ENCODE peak calls at places on chromosomes 13 and 19, in six cellular contexts. S, G, C, E, X and R are unnamed samples.
A peak's percentile ranks its signal among the peaks of the same experiment; 100 is the strongest.

GRCh38 chr13:43095771-43096719 is 72.7 kb downstream of the DNAJC15 start:
- DNase-seq in S (no peak), G (no peak), C (no peak), E (no peak), X (no peak), R (no peak)

GRCh38 chr13:30159446-30159839 is 147.9 kb downstream of the KATNAL1 start:
- DNase-seq in S (peak; percentile 81), G (no peak), C (no peak), E (peak; percentile 28), X (no peak), R (peak; percentile 45)

GRCh38 chr13:50387124-50387581 is 371.9 kb downstream of the KCNRG start:
- DNase-seq in S (peak; percentile 86), G (peak; percentile 16), C (peak; percentile 43), E (no peak), X (peak; percentile 72), R (peak; percentile 89)

GRCh38 chr19:35060160-35060855 is 18.8 kb downstream of the HPN start:
- DNase-seq in S (no peak), G (no peak), C (no peak), E (no peak), X (no peak), R (no peak)

GRCh38 chr19:7676854-7677253 is at the start of gene MCEMP1:
- DNase-seq in S (no peak), G (no peak), C (no peak), E (no peak), X (no peak), R (no peak)

GRCh38 chr13:76925115-76925514 is 23.2 kb upstream of the ACOD1 start:
- DNase-seq in S (no peak), G (no peak), C (no peak), E (no peak), X (no peak), R (no peak)

GRCh38 chr19:29372921-29373797 is 152.6 kb upstream of the VSTM2B start:
- DNase-seq in S (no peak), G (no peak), C (no peak), E (no peak), X (no peak), R (no peak)

GRCh38 chr19:16416574-16416973 is 55.2 kb downstream of the EPS15L1 start:
- DNase-seq in S (no peak), G (no peak), C (no peak), E (no peak), X (no peak), R (no peak)

GRCh38 chr19:46426506-46427162 is 2.1 kb downstream of the PNMA8C start:
- DNase-seq in S (peak; percentile 69), G (no peak), C (peak; percentile 83), E (peak; percentile 45), X (peak; percentile 90), R (no peak)